ENCODE peak calls at places on chromosome 2, in eight cellular contexts. Z is astrocyte of the cerebellum, C is Calu3, F is fibroblast of lung, O is mucosa of descending colon, J is astrocyte of the spinal cord, Y is AG09319, M is ovary. N is an unnamed sample.

GRCh38 chr2:185625604-185626003 is 113.0 kb upstream of the FSIP2 start:
- DNase-seq in Z (no peak), F (no peak), C (no peak), O (no peak), Y (no peak), J (no peak), M (no peak), N (no peak)

GRCh38 chr2:173400760-173401159 is 46.1 kb downstream of the CDCA7 start:
- DNase-seq in O (peak), M (no peak), F (no peak), Y (no peak), J (no peak), C (peak), Z (no peak), N (no peak)

GRCh38 chr2:132668189-132668833 is 1.7 kb downstream of the LYPD1 start:
- DNase-seq in C (peak), J (peak), F (peak), Z (no peak), O (no peak), M (no peak), Y (no peak), N (no peak)

GRCh38 chr2:233178994-233179847 is 72.3 kb upstream of the ATG16L1 start:
- DNase-seq in J (no peak), Z (no peak), F (peak), M (no peak), O (no peak), C (no peak), Y (no peak), N (no peak)

GRCh38 chr2:98148968-98149697 is 62.2 kb downstream of the VWA3B start:
- DNase-seq in Z (peak), O (no peak), C (peak), J (peak), Y (peak), M (no peak), F (peak), N (no peak)

GRCh38 chr2:144679942-144680341 is 160.0 kb upstream of the ZEB2 start:
- DNase-seq in J (no peak), O (no peak), Y (no peak), Z (no peak), M (no peak), C (no peak), F (no peak), N (no peak)

GRCh38 chr2:205696541-205697441 is 14.5 kb downstream of the NRP2 start:
- DNase-seq in O (no peak), J (peak), Y (no peak), M (no peak), F (peak), Z (no peak), C (no peak), N (no peak)

GRCh38 chr2:218718058-218718457 is 7.4 kb downstream of the TTLL4 start:
- DNase-seq in C (no peak), O (no peak), Y (no peak), M (no peak), Z (no peak), J (no peak), F (no peak), N (no peak)

GRCh38 chr2:67846341-67847070 is 216.3 kb downstream of the C1D start:
- DNase-seq in C (peak), Y (peak), Z (peak), M (peak), J (peak), F (peak), O (peak), N (no peak)

GRCh38 chr2:175854149-175854548 is 147.9 kb downstream of the LNPK start:
- DNase-seq in F (no peak), C (no peak), M (no peak), J (no peak), Y (no peak), O (no peak), Z (no peak), N (no peak)

GRCh38 chr2:109218087-109218791 is 89.2 kb downstream of the SH3RF3 start:
- DNase-seq in J (peak), Z (peak), C (no peak), M (no peak), F (peak), Y (no peak), O (no peak), N (no peak)

GRCh38 chr2:103847276-103847675 is 1006.6 kb upstream of the POU3F3 start:
- DNase-seq in F (peak), Y (no peak), O (no peak), C (no peak), J (no peak), Z (no peak), M (no peak), N (no peak)

GRCh38 chr2:20992201-20992711 is 51.6 kb downstream of the APOB start:
- DNase-seq in M (no peak), J (no peak), C (peak), F (peak), Z (no peak), O (no peak), Y (no peak), N (no peak)

GRCh38 chr2:17579605-17580318 is 39.3 kb downstream of the VSNL1 start:
- DNase-seq in C (no peak), Z (no peak), M (no peak), O (peak), J (no peak), F (no peak), Y (no peak), N (no peak)

GRCh38 chr2:217529271-217529670 is 473.5 kb downstream of the TNS1 start:
- DNase-seq in F (no peak), Z (no peak), J (no peak), Y (no peak), C (no peak), M (no peak), O (no peak), N (no peak)

GRCh38 chr2:64784168-64785061 is 130.7 kb upstream of the SERTAD2 start:
- DNase-seq in Y (no peak), J (no peak), O (peak), C (peak), M (no peak), F (no peak), Z (no peak), N (no peak)

GRCh38 chr2:71690876-71691275 is 237.5 kb downstream of the DYSF start:
- DNase-seq in F (no peak), J (no peak), C (no peak), Y (no peak), O (no peak), Z (no peak), M (peak), N (peak)

GRCh38 chr2:98015681-98016080 is 19.9 kb upstream of the TMEM131 start:
- DNase-seq in Z (no peak), M (no peak), Y (no peak), F (no peak), O (no peak), C (no peak), J (no peak), N (no peak)

GRCh38 chr2:172308253-172308935 is 119.0 kb upstream of the ITGA6 start:
- DNase-seq in Y (no peak), J (no peak), Z (no peak), O (no peak), M (no peak), C (no peak), F (no peak), N (no peak)

GRCh38 chr2:146982393-146982846 is 862.4 kb upstream of the ACVR2A start:
- DNase-seq in Y (peak), J (peak), Z (peak), C (no peak), O (peak), F (peak), M (no peak), N (no peak)

GRCh38 chr2:1633936-1634587 is 110.3 kb downstream of the PXDN start:
- DNase-seq in C (no peak), M (peak), O (no peak), F (no peak), J (no peak), Y (no peak), Z (no peak), N (no peak)

GRCh38 chr2:240322231-240322955 is 113.1 kb upstream of the GPC1 start:
- DNase-seq in F (peak), M (no peak), Y (no peak), J (no peak), Z (no peak), C (no peak), O (no peak), N (peak)

GRCh38 chr2:207352978-207353377 is 176.8 kb upstream of the CREB1 start:
- DNase-seq in M (no peak), Y (no peak), F (no peak), C (no peak), Z (no peak), O (peak), J (no peak), N (no peak)

GRCh38 chr2:196166876-196167275 is 4.5 kb downstream of the STK17B start:
- DNase-seq in C (no peak), O (no peak), M (no peak), J (peak), Y (no peak), F (peak), Z (peak), N (no peak)

GRCh38 chr2:236828002-236828401 is 257.7 kb upstream of the COPS8 start:
- DNase-seq in M (no peak), Y (no peak), F (no peak), Z (no peak), J (no peak), O (no peak), C (no peak), N (no peak)

GRCh38 chr2:85421706-85422457 is 3.4 kb downstream of the SH2D6 start:
- DNase-seq in J (no peak), Z (no peak), M (no peak), O (no peak), C (no peak), Y (no peak), F (no peak), N (no peak)

GRCh38 chr2:232900811-232901701 is 31.0 kb downstream of the SNORC start:
- DNase-seq in Y (no peak), O (no peak), C (no peak), Z (no peak), J (no peak), F (no peak), M (no peak), N (no peak)

GRCh38 chr2:82675186-82675585 is 1783.9 kb downstream of the SUCLG1 start:
- DNase-seq in Y (no peak), J (peak), O (no peak), Z (no peak), C (no peak), F (peak), M (no peak), N (no peak)

GRCh38 chr2:237306787-237307170 is 107.2 kb downstream of the COL6A3 start:
- DNase-seq in Z (no peak), M (no peak), Y (no peak), F (peak), O (no peak), C (no peak), J (no peak), N (peak)

GRCh38 chr2:29579495-29580178 is 341.7 kb downstream of the ALK start:
- DNase-seq in Y (no peak), C (no peak), Z (no peak), O (no peak), M (no peak), F (peak), J (no peak), N (no peak)

GRCh38 chr2:160561551-160562280 is 68.1 kb upstream of the RBMS1 start:
- DNase-seq in Y (peak), F (peak), J (peak), M (no peak), O (no peak), C (no peak), Z (no peak), N (no peak)

GRCh38 chr2:167069855-167070254 is 181.6 kb downstream of the XIRP2 start:
- DNase-seq in Z (no peak), F (peak), J (no peak), M (no peak), Y (no peak), O (no peak), C (no peak), N (no peak)

GRCh38 chr2:32553829-32554432 is 73.9 kb upstream of the TTC27 start:
- DNase-seq in J (peak), O (peak), Z (peak), C (peak), F (peak), Y (peak), M (no peak), N (no peak)

GRCh38 chr2:127526940-127527804 is 883 bp upstream of the IWS1 start:
- DNase-seq in F (no peak), Z (no peak), M (no peak), J (no peak), Y (no peak), O (peak), C (peak), N (no peak)

GRCh38 chr2:239369631-239370161 is 31.1 kb downstream of the HDAC4 start:
- DNase-seq in J (no peak), M (no peak), C (no peak), Y (no peak), F (no peak), Z (no peak), O (peak), N (peak)

GRCh38 chr2:18467727-18468363 is 92.6 kb downstream of the RDH14 start:
- DNase-seq in F (no peak), C (no peak), Y (no peak), M (no peak), Z (no peak), J (no peak), O (no peak), N (no peak)

GRCh38 chr2:42327125-42327524 is 33.9 kb downstream of the COX7A2L start:
- DNase-seq in Y (no peak), C (no peak), F (no peak), O (no peak), Z (no peak), M (no peak), J (no peak), N (no peak)

GRCh38 chr2:172438741-172439508 is 11.5 kb downstream of the ITGA6 start:
- DNase-seq in Y (no peak), F (peak), C (peak), Z (no peak), O (peak), J (peak), M (no peak), N (no peak)

GRCh38 chr2:25964891-25965290 is 17.4 kb downstream of the KIF3C start:
- DNase-seq in J (no peak), Z (no peak), C (no peak), Y (no peak), M (no peak), O (no peak), F (peak), N (no peak)

GRCh38 chr2:47043891-47044239 is 111.2 kb downstream of the STPG4 start:
- DNase-seq in F (no peak), Z (no peak), M (no peak), Y (no peak), J (no peak), O (no peak), C (no peak), N (no peak)

GRCh38 chr2:231715499-231715837 is 7.1 kb downstream of the PTMA start:
- DNase-seq in Y (no peak), C (no peak), Z (no peak), F (no peak), J (no peak), O (no peak), M (no peak), N (no peak)
- TF ChIP-seq CTCF in Y (no peak), C (no peak), Z (no peak), F (no peak), J (no peak), O (no peak), M (no peak), N (peak)

DNA sequence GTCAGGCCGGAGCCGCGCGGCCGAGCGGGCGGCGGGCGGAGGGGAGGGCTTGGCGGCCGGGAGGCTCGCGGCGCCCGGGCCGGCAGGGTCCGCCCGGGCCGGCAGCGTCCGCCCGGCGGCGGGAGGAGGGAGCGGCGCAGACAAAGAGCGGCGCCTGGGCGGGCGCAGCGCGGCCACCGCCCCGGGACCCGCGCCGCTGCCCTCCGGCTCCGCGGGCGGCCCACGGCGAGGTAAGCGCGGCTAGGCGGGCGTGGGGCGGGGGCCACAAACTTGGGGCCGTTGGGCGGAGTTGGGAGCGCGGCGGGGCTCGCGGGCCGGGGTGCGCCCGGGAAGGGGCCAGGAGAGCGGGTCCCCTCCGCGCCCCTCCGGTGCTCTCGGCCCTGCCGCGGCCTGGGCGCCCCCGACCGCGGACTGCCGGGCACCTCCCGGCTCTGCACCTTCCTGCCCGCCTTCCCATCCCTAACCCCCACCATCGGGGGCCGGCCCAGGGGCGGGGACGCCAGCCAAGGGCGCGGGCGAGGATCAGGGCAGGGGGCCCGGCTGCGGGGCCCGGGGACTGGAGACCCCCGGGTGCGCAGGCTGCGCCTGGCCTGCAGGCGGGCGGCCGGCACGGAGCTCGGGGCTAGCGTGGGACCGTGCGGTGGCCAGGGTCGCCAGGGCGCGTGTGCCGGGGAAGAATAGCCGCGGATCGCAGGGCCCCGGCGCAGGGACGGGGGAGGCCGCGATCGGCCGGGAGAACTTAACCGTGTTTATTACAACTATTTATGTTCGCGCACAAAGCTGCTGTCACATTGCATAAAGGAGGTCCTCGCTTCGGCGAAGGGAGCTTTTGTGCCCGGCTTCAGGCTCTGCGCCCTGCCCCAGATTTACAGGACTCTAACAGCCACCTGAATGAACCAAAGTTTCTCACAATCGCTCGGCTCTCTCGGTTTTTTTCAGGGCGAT is at the start of gene NCK2:
- DNase-seq in Z (no peak), C (peak), J (peak), O (peak), Y (no peak), M (peak), F (peak), N (no peak)
- TF ChIP-seq CTCF in Z (no peak), C (no peak), J (no peak), O (no peak), Y (no peak), M (no peak), F (no peak), N (peak)

DNA sequence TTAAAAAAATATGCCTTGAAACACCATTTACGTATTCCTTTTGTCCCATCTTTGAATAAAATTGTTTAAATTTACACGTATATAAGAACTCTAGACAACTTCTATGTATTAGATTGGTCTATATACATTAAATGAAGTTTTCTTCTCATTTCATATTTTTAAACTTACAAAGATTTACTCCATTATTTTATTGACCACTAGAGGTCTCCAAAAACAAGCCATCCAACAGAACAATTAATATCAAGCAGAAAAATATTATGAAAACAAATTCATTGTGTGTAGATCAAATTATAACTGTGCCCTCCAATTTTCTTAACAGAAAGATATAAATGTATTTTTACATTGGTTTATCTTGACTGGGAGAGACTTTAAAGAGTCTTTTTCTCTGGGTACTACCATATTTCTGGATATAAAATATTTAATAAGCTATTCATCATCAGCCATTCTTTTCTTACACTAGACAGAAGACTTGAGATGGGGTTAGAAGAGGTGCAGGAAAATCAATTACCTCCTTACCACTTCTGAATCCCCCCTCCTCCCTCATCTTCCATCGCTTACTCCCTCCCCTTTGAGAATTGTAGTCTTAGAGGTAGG is 66.5 kb downstream of the DPP4 start:
- DNase-seq in C (no peak), J (peak), F (no peak), O (no peak), Z (no peak), M (no peak), Y (no peak), N (no peak)
- TF ChIP-seq CTCF in C (peak), J (peak), F (no peak), O (peak), Z (peak), M (peak), Y (peak), N (peak)

GRCh38 chr2:9138507-9139085 is 68.0 kb upstream of the ASAP2 start:
- DNase-seq in Y (no peak), F (peak), J (no peak), M (no peak), O (peak), Z (no peak), C (peak), N (no peak)
- TF ChIP-seq CTCF in Y (no peak), F (no peak), J (peak), M (no peak), O (no peak), Z (peak), C (peak), N (peak)

N was measured in chondrocyte.